ENCODE peak calls at places on chromosomes 3 and 15, in nine cellular contexts. H is cardiac muscle cell, L is adrenal gland, Q is NT2/D1, M is tibial nerve, G is pancreas, T is neuronal stem cell, S is PC-9, W is fibroblast of lung. E is an unnamed sample. For H3K27me3, the result is how much of the 10 kb centered on the place peaks cover.

GRCh38 chr15:80551348-80551747 is 143.8 kb upstream of the ABHD17C start:
- DNase-seq in G (no peak), H (peak), Q (no peak), W (no peak), M (no peak), T (no peak), L (no peak), S (no peak), E (no peak)

GRCh38 chr3:46935168-46935858 is 41.2 kb downstream of the CCDC12 start:
- DNase-seq in M (no peak), W (peak), H (peak), S (peak), L (peak), G (peak), Q (peak), T (peak), E (peak)

GRCh38 chr3:8560608-8561007 is 59.0 kb downstream of the LMCD1 start:
- DNase-seq in G (no peak), M (no peak), Q (no peak), W (peak), H (peak), S (no peak), L (no peak), T (no peak), E (no peak)

GRCh38 chr3:14210281-14210670 is 31.7 kb downstream of the LSM3 start:
- DNase-seq in Q (no peak), T (no peak), W (no peak), H (no peak), M (no peak), G (no peak), L (no peak), S (no peak), E (no peak)

GRCh38 chr15:87369269-87369668 is 887.3 kb downstream of the NTRK3 start:
- DNase-seq in G (no peak), Q (peak), S (peak), M (no peak), T (no peak), W (peak), L (no peak), H (peak), E (no peak)

GRCh38 chr15:73142802-73143762 is 90.8 kb downstream of the NEO1 start:
- DNase-seq in T (no peak), L (no peak), S (no peak), Q (no peak), G (no peak), M (no peak), H (no peak), W (no peak), E (no peak)

GRCh38 chr3:195182470-195182795 is 88.5 kb downstream of the XXYLT1 start:
- DNase-seq in M (no peak), W (peak), T (no peak), H (peak), Q (no peak), S (no peak), G (no peak), L (no peak), E (no peak)

GRCh38 chr3:11096266-11097135 is 57.8 kb upstream of the HRH1 start:
- DNase-seq in W (peak), M (peak), L (peak), H (peak), Q (no peak), S (peak), G (peak), T (no peak), E (peak)

GRCh38 chr15:70098461-70099166 is 897 bp upstream of the TLE3 start:
- DNase-seq in T (peak), G (peak), H (peak), L (peak), M (no peak), W (peak), Q (no peak), S (no peak), E (peak)

GRCh38 chr3:144182501-144182900 is 210.9 kb downstream of the DIPK2A start:
- DNase-seq in S (no peak), G (no peak), H (no peak), Q (no peak), T (no peak), W (no peak), L (no peak), M (no peak), E (no peak)

GRCh38 chr3:37338500-37338899 is 164.1 kb upstream of the LRRFIP2 start:
- DNase-seq in Q (no peak), G (no peak), W (no peak), T (no peak), S (no peak), H (peak), M (no peak), L (no peak), E (no peak)

GRCh38 chr3:48997714-48998637 is 7.9 kb downstream of the P4HTM start:
- DNase-seq in H (no peak), T (no peak), M (no peak), L (no peak), W (no peak), Q (no peak), G (no peak), S (no peak), E (no peak)

GRCh38 chr3:107464037-107464436 is 58.7 kb upstream of the BBX start:
- DNase-seq in M (no peak), Q (no peak), H (no peak), G (no peak), T (no peak), L (no peak), S (no peak), W (no peak), E (no peak)

DNA sequence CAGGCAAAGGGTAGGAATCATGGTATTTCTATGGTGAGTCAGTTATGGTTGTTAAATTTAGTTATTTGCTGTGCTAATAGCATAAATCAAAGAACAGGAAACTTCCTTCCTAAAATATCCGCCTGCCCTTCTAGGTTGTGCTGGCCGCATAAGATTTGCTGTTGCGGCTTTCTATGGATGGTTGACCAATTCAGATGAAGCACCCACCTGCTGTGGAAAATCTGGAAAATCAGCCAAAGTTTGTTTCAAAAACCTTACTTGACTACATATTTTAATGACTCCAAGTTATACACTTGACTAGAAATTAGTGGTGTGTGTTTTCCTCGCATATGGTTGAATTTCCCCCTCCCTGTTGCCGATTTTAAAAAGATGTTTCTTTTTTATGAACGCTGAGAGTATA is 52.7 kb downstream of the PLCL2 start:
- DNase-seq in M (no peak), T (no peak), H (no peak), L (no peak), G (no peak), S (no peak), Q (no peak), W (peak), E (no peak)
- H3K4me3 ChIP-seq in M (no peak), T (no peak), H (no peak), L (no peak), G (no peak), S (no peak), Q (no peak), W (no peak), E (no peak)

GRCh38 chr15:31379577-31379976 is 52.9 kb downstream of the KLF13 start:
- DNase-seq in Q (no peak), M (no peak), H (no peak), W (no peak), G (no peak), S (no peak), L (no peak), T (no peak), E (no peak)

GRCh38 chr15:31382693-31383005 is 56.0 kb downstream of the KLF13 start:
- DNase-seq in L (no peak), S (no peak), M (no peak), H (no peak), W (no peak), T (no peak), G (no peak), Q (no peak), E (no peak)

GRCh38 chr15:31384568-31384967 is 57.9 kb downstream of the KLF13 start:
- DNase-seq in S (no peak), W (no peak), G (no peak), Q (no peak), H (no peak), M (no peak), L (no peak), T (no peak), E (no peak)

GRCh38 chr15:31381801-31382692 is 55.4 kb downstream of the KLF13 start:
- DNase-seq in G (no peak), S (no peak), L (no peak), W (no peak), Q (no peak), M (no peak), H (no peak), T (no peak), E (no peak)

DNA sequence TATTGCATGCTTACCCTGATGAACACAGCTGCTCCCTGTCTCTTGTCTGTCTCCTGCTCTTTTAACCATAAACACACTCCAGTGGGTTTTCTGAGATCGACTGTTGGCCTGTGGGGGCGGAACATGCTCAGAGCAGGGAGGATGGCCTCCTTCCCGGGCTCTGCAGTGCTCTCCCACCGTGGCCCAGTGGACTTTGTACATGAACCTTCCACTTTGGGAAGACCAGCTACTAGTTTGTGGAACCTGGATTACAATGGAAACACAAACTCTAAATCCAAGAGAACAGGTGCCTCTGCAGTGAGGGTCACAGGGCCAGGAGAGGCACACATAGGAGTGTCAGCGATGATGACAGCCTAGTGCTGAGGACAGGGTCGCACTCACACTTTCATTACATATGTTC is 56.5 kb downstream of the KLF13 start:
- DNase-seq in L (no peak), M (no peak), Q (no peak), H (no peak), T (no peak), W (no peak), G (no peak), S (no peak), E (no peak)
- H3K27me3 ChIP-seq in L (under half), M (under half), Q (under half), H (under half), T (under half), W (under half), G (under half), S (under half), E (under half)

DNA sequence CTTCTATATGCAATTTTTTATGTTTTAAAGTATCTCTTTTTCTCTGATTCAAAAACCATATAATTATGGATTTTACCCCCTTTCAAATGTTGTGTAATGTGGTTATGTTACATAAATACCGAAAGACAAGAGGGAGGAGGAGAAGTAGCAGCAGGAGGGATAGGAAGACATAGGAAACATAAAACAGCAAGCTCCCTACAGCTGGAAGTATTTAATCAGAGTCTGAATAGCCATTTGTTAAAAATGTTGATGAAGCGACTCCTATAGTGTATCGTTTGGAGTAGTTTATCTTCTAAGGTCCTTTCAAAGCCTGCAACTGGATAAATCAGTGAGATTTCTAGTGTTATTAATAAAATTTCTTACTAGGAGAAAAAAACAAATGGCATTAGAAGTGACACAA is 598.1 kb upstream of the GOLIM4 start:
- DNase-seq in S (no peak), M (no peak), Q (no peak), G (no peak), L (no peak), T (no peak), W (no peak), H (no peak), E (no peak)
- H3K4me3 ChIP-seq in S (no peak), M (no peak), Q (no peak), G (no peak), L (no peak), T (no peak), W (no peak), H (no peak), E (no peak)

GRCh38 chr15:42094512-42094963 is at the start of gene PLA2G4D:
- DNase-seq in H (no peak), Q (no peak), T (no peak), W (no peak), L (no peak), S (peak), M (no peak), G (no peak), E (peak)
- H3K27me3 ChIP-seq in H (under half), Q (under half), T (under half), W (under half), L (under half), S (under half), M (under half), G (under half), E (under half)